ENCODE peak calls at places on chromosomes 5 and 9, in four cellular contexts. V, K, Y and I are unnamed samples.

GRCh38 chr5:78295035-78295961 is 800 bp upstream of the AP3B1 start:
- DNase-seq in K (no peak), V (peak), Y (peak), I (peak)

GRCh38 chr9:16619341-16619740 is 251.1 kb downstream of the BNC2 start:
- DNase-seq in K (no peak), V (no peak), Y (no peak), I (no peak)

GRCh38 chr5:59810041-59810440 is 83.5 kb downstream of the PDE4D start:
- DNase-seq in Y (peak), V (peak), K (peak), I (peak)

GRCh38 chr5:125538469-125538868 is 792.0 kb upstream of the ZNF608 start:
- DNase-seq in K (no peak), V (no peak), Y (no peak), I (no peak)

GRCh38 chr9:4886698-4887097 is 94.0 kb downstream of the RCL1 start:
- DNase-seq in V (no peak), K (no peak), Y (no peak), I (no peak)

GRCh38 chr9:69016366-69017096 is 2.6 kb upstream of the PRKACG start:
- DNase-seq in V (no peak), K (no peak), Y (no peak), I (no peak)

GRCh38 chr9:137053944-137054931 is at the start of gene ENTPD2:
- DNase-seq in K (no peak), Y (peak), V (no peak), I (no peak)

GRCh38 chr9:136614967-136615623 is 47.6 kb upstream of the EGFL7 start:
- DNase-seq in Y (peak), K (no peak), V (no peak), I (peak)

GRCh38 chr9:125632321-125633115 is 74.5 kb downstream of the MAPKAP1 start:
- DNase-seq in K (no peak), V (no peak), Y (no peak), I (no peak)

GRCh38 chr5:124650960-124651662 is 95.3 kb downstream of the ZNF608 start:
- DNase-seq in V (no peak), K (peak), Y (no peak), I (no peak)

GRCh38 chr9:115847245-115847644 is 306.3 kb upstream of the PAPPA start:
- DNase-seq in K (peak), Y (no peak), V (no peak), I (no peak)

GRCh38 chr5:127958421-127959011 is 125.0 kb upstream of the SLC12A2 start:
- DNase-seq in V (no peak), K (no peak), Y (no peak), I (no peak)

GRCh38 chr5:132408456-132408855 is 38.9 kb downstream of the SLC22A5 start:
- DNase-seq in V (no peak), K (no peak), Y (no peak), I (no peak)

GRCh38 chr5:175885813-175886212 is 14.4 kb downstream of the CPLX2 start:
- DNase-seq in V (no peak), K (peak), Y (no peak), I (no peak)

GRCh38 chr5:177539411-177539810 is 15.0 kb downstream of the FAM193B start:
- DNase-seq in Y (no peak), K (peak), V (no peak), I (no peak)

GRCh38 chr5:35319231-35320002 is 89.1 kb upstream of the PRLR start:
- DNase-seq in V (peak), K (peak), Y (no peak), I (peak)

GRCh38 chr5:87116821-87117512 is 150.7 kb upstream of the RASA1 start:
- DNase-seq in V (no peak), K (no peak), Y (no peak), I (no peak)

GRCh38 chr5:87121315-87122170 is 146.1 kb upstream of the RASA1 start:
- DNase-seq in K (peak), V (no peak), Y (no peak), I (no peak)

GRCh38 chr5:87119588-87119987 is 148.1 kb upstream of the RASA1 start:
- DNase-seq in K (no peak), V (no peak), Y (no peak), I (no peak)

GRCh38 chr5:87122171-87122977 is 145.3 kb upstream of the RASA1 start:
- DNase-seq in V (no peak), K (no peak), Y (no peak), I (no peak)

DNA sequence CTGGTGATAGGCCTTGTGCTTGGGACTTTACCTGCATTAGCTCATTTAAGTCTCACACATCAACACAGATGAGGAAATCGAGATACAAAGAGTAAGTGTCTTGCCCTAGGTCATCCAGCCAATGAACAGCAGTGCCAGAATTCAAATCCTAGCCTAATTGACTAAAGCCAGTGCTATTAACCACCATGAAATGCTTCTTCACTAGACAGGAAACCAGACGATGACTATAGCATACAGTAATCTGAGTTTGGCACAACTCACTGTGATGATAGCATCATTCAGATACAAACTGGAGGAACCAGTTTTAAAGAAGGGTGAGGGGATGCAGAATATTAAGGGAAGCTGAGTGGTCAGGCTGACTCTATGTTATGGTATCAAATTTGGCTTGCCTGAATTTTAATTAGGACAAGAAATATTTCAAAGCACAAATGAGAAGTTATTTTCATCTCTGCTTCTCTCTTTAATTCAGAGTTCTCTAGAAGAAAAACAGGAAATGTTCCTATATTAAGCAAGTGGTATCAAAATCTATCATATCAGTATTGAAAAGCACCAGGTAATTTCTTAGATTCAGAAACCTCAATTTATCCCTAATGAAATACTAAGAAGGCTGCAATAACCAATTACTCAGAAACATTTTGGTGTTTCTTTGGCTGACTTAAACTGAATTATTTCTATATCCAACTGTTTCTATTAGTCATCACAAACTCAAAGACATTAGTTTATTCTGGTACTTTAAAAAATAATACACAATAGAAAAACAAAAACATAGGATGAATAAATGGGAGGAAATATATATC is 147.0 kb upstream of the RASA1 start:
- DNase-seq in V (no peak), K (peak), Y (no peak), I (no peak)
- H3K4me3 ChIP-seq in V (no peak), K (no peak), Y (no peak), I (no peak)

DNA sequence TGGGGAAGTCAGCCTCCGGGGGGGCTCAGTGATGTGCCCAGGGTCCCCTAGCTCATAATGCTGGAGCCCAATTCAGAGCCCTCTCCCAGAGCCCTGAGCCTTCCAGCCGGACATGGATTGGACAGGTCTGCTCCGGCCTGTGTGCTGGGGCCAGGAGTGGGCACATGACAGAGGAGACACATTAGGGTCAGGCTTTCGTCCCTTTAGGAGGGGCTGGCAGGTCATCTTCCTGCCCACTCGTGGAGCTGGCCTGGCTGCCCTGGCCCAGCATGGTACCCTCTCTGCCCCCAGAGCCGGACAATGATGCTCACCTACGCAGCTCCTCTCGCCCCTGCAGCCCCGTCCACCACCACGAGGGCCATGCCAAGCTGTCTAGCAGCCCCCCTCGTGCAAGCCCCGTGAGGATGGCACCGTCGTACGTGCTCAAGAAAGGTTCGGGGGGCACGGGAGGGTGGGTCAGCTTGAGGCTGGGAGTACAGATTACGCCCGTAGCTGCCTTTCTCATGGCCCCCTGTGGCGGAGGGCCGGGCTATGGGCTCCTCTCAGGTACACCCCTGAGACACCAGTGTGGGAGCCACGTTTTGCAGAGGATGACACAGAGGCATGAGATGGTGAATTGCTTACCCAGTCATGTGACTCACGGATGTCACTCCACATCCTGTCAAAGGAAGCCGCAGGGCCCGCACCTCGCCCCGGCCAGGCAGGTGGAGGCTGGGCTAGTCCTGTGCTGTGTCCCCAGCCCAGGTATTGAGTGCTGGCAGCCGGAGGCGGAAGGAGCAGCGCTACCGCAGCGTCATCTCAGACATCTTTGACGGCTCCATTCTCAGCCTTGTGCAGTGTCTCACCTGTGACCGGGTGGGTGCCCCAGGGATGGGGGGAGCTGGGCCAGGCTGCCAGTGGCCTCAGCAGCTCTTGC is 33.6 kb downstream of the USP20 start:
- DNase-seq in Y (no peak), K (no peak), V (no peak), I (peak)
- H3K4me3 ChIP-seq in Y (no peak), K (no peak), V (no peak), I (no peak)

GRCh38 chr9:78026416-78026815 is 5.2 kb downstream of the GNAQ start:
- DNase-seq in Y (no peak), K (no peak), V (no peak), I (no peak)
- H3K4me3 ChIP-seq in Y (peak), K (no peak), V (no peak), I (peak)

DNA sequence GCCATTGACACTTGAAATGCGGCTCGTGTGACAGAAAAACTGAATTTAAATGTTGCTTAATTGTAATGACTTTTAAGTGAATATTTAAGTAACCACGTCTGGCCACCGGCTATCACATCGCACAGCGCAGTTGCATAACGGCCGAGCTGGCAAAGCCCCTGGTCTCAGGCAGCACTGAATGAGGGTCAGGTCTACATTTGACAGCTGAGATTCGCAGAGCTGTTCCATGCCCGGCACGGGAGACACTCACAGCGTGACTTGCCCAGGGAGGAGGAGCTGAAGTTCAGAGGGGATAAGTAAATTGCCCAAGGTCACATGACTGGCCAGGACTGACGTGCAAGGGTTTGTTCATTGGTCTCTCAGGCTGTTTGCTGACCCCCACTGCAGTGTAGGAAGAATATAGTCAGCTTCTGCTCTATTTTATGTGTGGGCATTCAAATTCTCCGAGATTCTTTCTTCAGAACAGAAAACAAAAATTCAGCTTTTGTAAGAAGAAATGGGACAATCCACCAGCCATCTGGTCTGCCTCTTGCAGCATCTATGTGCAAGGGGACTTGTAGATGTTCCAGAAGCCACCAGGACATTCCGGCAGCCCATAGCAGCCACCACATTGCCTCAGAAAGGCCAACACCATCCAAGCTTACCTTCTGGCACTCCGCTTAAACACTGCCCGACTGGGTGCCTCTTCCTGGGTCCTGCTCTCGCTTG is 17.3 kb upstream of the COL5A1 start:
- DNase-seq in V (no peak), K (no peak), Y (peak), I (no peak)
- H3K4me3 ChIP-seq in V (no peak), K (no peak), Y (no peak), I (no peak)

GRCh38 chr5:180330270-180330648 is 22.9 kb downstream of the GFPT2 start:
- DNase-seq in Y (no peak), K (no peak), V (peak), I (no peak)
- H3K4me3 ChIP-seq in Y (no peak), K (no peak), V (no peak), I (no peak)

GRCh38 chr5:82784521-82784920 is 292.7 kb downstream of the TMEM167A start:
- DNase-seq in Y (no peak), V (no peak), K (no peak), I (no peak)
- H3K4me3 ChIP-seq in Y (no peak), V (no peak), K (no peak), I (no peak)

DNA sequence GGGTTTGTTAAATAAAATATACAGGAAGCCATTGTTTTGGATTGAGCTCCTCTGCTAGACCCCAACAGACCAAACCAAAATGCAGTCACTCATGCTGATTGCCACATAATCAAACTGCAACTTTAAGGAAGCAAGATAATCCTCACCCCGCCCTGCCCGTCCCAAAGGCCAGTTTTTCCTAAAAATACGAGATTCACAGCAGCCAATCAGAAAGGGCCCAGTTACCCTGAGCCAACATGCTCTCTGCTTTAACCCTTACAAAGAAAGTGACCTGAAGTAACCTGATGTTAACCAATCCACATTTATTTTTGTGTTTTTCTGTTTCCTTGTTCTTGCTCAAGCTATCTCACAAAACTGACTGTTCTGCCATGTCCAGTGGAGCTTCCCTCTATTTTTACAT is 21.5 kb upstream of the RNF20 start:
- DNase-seq in V (no peak), K (no peak), Y (no peak), I (no peak)
- H3K4me3 ChIP-seq in V (no peak), K (no peak), Y (no peak), I (no peak)

GRCh38 chr5:31192442-31192841 is 1.0 kb upstream of the CDH6 start:
- DNase-seq in Y (no peak), V (no peak), K (no peak), I (no peak)

GRCh38 chr5:31194892-31195291 is 1.4 kb downstream of the CDH6 start:
- DNase-seq in V (no peak), Y (no peak), K (no peak), I (no peak)

GRCh38 chr5:31194458-31194808 is 947 bp downstream of the CDH6 start:
- DNase-seq in K (peak), Y (no peak), V (no peak), I (no peak)

GRCh38 chr5:31193591-31194457 is at the start of gene CDH6:
- DNase-seq in K (peak), Y (peak), V (peak), I (peak)

GRCh38 chr5:31193026-31193425 is 460 bp upstream of the CDH6 start:
- DNase-seq in Y (no peak), V (no peak), K (no peak), I (no peak)
- H3K4me3 ChIP-seq in Y (peak), V (peak), K (no peak), I (peak)

DNA sequence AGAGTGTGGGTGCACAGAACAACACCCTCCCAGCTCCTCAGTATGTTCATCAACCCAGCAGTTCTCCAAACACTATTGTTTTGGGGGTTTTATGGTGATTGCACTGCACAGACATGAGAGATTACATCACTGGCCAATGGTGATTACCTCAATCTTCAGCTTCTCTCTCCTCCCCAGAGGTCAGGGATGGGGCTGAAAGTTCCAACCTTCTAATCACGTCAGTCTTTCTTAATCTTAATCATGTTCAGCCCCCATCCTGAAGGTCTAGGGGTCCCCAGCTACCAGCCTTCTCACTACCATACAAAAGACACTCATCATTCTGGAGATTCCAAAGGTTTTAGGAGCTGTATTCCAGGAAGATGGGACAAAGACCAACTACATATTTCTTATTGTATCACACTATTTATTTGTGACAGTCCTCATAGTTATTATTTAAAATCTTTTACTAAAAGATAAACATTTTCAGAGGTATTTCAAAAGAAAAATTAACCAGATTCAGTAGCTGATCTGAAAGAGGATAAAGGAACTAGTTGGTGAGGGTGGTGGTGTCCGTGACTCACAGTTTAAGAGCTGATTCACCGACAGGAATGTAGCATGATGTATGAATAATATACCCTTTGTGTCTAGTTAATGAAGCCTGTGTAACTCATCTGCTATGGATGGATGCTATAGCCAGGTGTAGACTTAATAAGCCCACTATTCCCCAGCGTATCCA is 35.6 kb downstream of the RASEF start:
- DNase-seq in V (no peak), K (peak), Y (no peak), I (no peak)
- H3K4me3 ChIP-seq in V (no peak), K (no peak), Y (no peak), I (no peak)